ENCODE peak calls at places on chromosomes 3 and 15, in four cellular contexts. F is IMR-90, X is K562, Q is GM12878. P is an unnamed sample. For H3K4me1, the result is how much of the 10 kb centered on the place peaks cover.

GRCh38 chr15:52503788-52504496 is 24.7 kb downstream of the MYO5A start:
- DNase-seq in F (peak), X (no peak), Q (peak), P (no peak)

GRCh38 chr15:35519536-35520149 is 26.3 kb downstream of the DPH6 start:
- DNase-seq in F (peak), X (peak), Q (peak), P (peak)

GRCh38 chr3:182533394-182533793 is 259.9 kb upstream of the ATP11B start:
- DNase-seq in F (no peak), X (no peak), Q (no peak), P (peak)

GRCh38 chr3:67601919-67602608 is 52.3 kb downstream of the SUCLG2 start:
- DNase-seq in F (no peak), X (no peak), Q (no peak), P (no peak)

GRCh38 chr3:20136231-20136630 is 49.8 kb downstream of the SGO1 start:
- DNase-seq in F (peak), X (no peak), Q (no peak), P (no peak)

GRCh38 chr15:90449206-90449735 is 61.2 kb downstream of the IQGAP1 start:
- DNase-seq in F (peak), X (no peak), Q (no peak), P (no peak)

GRCh38 chr15:40106203-40107161 is 2.2 kb downstream of the BMF start:
- DNase-seq in F (peak), X (peak), Q (peak), P (no peak)

GRCh38 chr3:55143336-55143735 is 215.5 kb upstream of the LRTM1 start:
- DNase-seq in F (no peak), X (no peak), Q (no peak), P (no peak)

GRCh38 chr3:133661454-133662255 is at the start of gene TOPBP1:
- DNase-seq in F (peak), X (peak), Q (no peak), P (peak)

GRCh38 chr3:76900571-76900970 is 139.3 kb upstream of the ROBO2 start:
- DNase-seq in F (peak), X (no peak), Q (no peak), P (no peak)

GRCh38 chr15:62940755-62941361 is 101.7 kb upstream of the TPM1 start:
- DNase-seq in F (peak), X (no peak), Q (no peak), P (peak)

GRCh38 chr15:98599911-98600685 is 48.2 kb upstream of the IGF1R start:
- DNase-seq in F (peak), X (no peak), Q (peak), P (peak)

GRCh38 chr3:41196499-41197410 is 2.5 kb upstream of the CTNNB1 start:
- DNase-seq in F (no peak), X (no peak), Q (no peak), P (no peak)

GRCh38 chr3:181690769-181691168 is 21.0 kb upstream of the SOX2 start:
- DNase-seq in F (no peak), X (no peak), Q (no peak), P (no peak)

GRCh38 chr3:119034256-119035013 is at the start of gene IGSF11:
- DNase-seq in F (peak), X (peak), Q (no peak), P (peak)

GRCh38 chr3:53748512-53749271 is 97.5 kb downstream of the CHDH start:
- DNase-seq in F (no peak), X (no peak), Q (peak), P (no peak)

GRCh38 chr15:28915935-28916334 is 30.2 kb downstream of the APBA2 start:
- DNase-seq in F (no peak), X (no peak), Q (no peak), P (no peak)

GRCh38 chr15:65901336-65901735 is 32.0 kb downstream of the RAB11A start:
- DNase-seq in F (no peak), X (no peak), Q (no peak), P (no peak)

GRCh38 chr15:69499521-69500201 is 47.0 kb downstream of the RPLP1 start:
- DNase-seq in F (no peak), X (no peak), Q (no peak), P (no peak)

GRCh38 chr3:66609660-66610547 is 109.1 kb upstream of the LRIG1 start:
- DNase-seq in F (peak), X (no peak), Q (no peak), P (no peak)

GRCh38 chr3:39638286-39638685 is 170.8 kb downstream of the MOBP start:
- DNase-seq in F (no peak), X (no peak), Q (no peak), P (peak)

GRCh38 chr15:48761393-48762158 is 49.3 kb downstream of the CEP152 start:
- DNase-seq in F (no peak), X (no peak), Q (no peak), P (no peak)

GRCh38 chr3:46897031-46897430 is 19.5 kb downstream of the PTH1R start:
- DNase-seq in F (no peak), X (no peak), Q (no peak), P (no peak)

GRCh38 chr3:52721002-52721741 is 15.3 kb downstream of the SPCS1 start:
- DNase-seq in F (no peak), X (no peak), Q (no peak), P (no peak)

GRCh38 chr3:114362815-114363214 is 69.0 kb downstream of the TIGIT start:
- DNase-seq in F (peak), X (peak), Q (no peak), P (peak)

GRCh38 chr3:119690043-119690656 is 12.7 kb upstream of the CFAP91 start:
- DNase-seq in F (peak), X (peak), Q (no peak), P (peak)

GRCh38 chr3:183332487-183332886 is 79.4 kb downstream of the B3GNT5 start:
- DNase-seq in F (no peak), X (no peak), Q (no peak), P (no peak)

GRCh38 chr15:46080018-46080417 is 445.2 kb downstream of the SQOR start:
- DNase-seq in F (no peak), X (no peak), Q (no peak), P (no peak)

GRCh38 chr15:77067691-77068367 is 3.1 kb downstream of the TSPAN3 start:
- DNase-seq in F (no peak), X (no peak), Q (no peak), P (peak)

GRCh38 chr3:105413356-105413887 is 46.7 kb downstream of the ALCAM start:
- DNase-seq in F (peak), X (no peak), Q (no peak), P (no peak)

GRCh38 chr3:61645148-61645547 is 83.8 kb downstream of the PTPRG start:
- DNase-seq in F (no peak), X (no peak), Q (no peak), P (no peak)

GRCh38 chr15:67723294-67724024 is 101.8 kb upstream of the SKOR1 start:
- DNase-seq in F (no peak), X (no peak), Q (no peak), P (no peak)

GRCh38 chr15:101543431-101543830 is 53.9 kb upstream of the PCSK6 start:
- DNase-seq in F (no peak), X (no peak), Q (no peak), P (no peak)

GRCh38 chr3:12659316-12660015 is 4.5 kb downstream of the RAF1 start:
- DNase-seq in F (no peak), X (no peak), Q (no peak), P (no peak)

GRCh38 chr3:127488141-127488672 is 102.3 kb downstream of the TPRA1 start:
- DNase-seq in F (no peak), X (no peak), Q (no peak), P (no peak)
- H3K4me1 ChIP-seq in F (under half), X (under half), Q (under half), P (under half)

DNA sequence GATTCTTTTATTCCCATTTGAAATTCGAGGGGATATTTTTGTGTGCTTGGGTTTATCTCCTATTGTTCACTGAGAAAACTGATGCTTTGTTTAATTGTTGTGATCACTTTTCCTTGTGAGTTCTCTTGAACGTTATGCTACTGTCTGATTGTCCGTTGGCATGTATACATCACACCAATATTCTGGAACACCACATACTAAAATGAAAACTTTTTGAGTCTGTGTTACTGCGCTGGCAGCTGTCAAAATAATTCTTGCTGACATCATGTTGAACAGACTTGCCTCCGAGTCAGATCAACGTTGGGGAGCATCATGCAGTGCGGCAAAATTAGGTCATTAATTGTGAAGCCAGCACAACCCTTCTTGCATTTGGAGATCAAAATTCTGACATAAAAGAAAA is 11.9 kb upstream of the CPB1 start:
- DNase-seq in F (no peak), X (no peak), Q (no peak), P (no peak)
- TF ChIP-seq FOS in F (no peak), X (no peak), Q (no peak), P (no peak)

GRCh38 chr15:60800729-60801072 is 321.8 kb upstream of the ICE2 start:
- DNase-seq in F (no peak), X (no peak), Q (no peak), P (no peak)

GRCh38 chr15:60804551-60804950 is 325.6 kb upstream of the ICE2 start:
- DNase-seq in F (no peak), X (no peak), Q (no peak), P (no peak)

GRCh38 chr15:60801336-60801735 is 322.4 kb upstream of the ICE2 start:
- DNase-seq in F (no peak), X (no peak), Q (no peak), P (no peak)

GRCh38 chr15:60804986-60805949 is 326.3 kb upstream of the ICE2 start:
- DNase-seq in F (peak), X (no peak), Q (no peak), P (peak)

DNA sequence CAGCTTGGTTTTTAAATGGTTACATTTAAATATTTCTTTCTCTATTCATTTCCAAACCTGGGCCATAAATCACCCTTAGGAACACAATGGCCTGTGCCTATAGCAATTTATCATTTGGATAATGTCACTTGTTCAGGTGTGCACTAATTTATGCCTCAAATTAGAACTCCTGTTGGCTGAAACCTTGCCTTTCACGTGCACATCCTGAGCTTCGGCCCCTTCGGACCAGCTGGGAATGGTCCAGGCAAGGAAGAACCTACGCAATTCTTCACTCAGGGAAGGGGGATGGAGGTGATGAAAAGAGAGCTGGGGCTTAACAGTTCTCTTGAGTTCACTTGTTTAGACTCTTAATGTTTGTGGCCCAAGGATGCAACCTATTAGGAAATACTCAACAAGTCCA is 324.1 kb upstream of the ICE2 start:
- DNase-seq in F (no peak), X (no peak), Q (no peak), P (no peak)
- H3K4me1 ChIP-seq in F (under half), X (under half), Q (under half), P (under half)

GRCh38 chr3:184409946-184410500 is 30.2 kb downstream of the CHRD start:
- DNase-seq in F (no peak), X (no peak), Q (no peak), P (no peak)
- TF ChIP-seq FOS in F (no peak), X (no peak), Q (no peak), P (no peak)

DNA sequence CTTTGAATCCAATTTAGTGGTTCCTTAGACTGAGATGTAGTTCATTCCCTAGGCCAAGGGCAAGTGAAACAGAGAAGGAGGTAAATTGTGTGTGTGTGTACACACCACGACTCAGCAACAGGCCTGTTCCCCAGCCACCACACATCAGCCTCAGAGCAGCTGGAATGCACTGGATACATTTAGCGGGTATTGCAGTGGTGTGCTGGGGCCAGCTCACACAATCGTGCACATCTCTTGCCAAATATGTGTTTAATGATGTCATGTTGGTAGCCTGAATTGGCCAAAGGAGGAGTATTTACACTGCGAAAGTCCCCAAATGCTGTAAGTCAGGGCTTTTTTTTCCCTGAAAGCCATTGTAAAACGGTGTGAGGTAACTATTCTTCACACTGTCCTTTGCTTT is 82.3 kb downstream of the RBPMS2 start:
- DNase-seq in F (peak), X (no peak), Q (no peak), P (no peak)
- H3K4me1 ChIP-seq in F (under half), X (under half), Q (under half), P (under half)

GRCh38 chr15:34018021-34018645 is 20.9 kb downstream of the AVEN start:
- DNase-seq in F (no peak), X (no peak), Q (no peak), P (no peak)
- TF ChIP-seq FOS in F (no peak), X (no peak), Q (no peak), P (no peak)

DNA sequence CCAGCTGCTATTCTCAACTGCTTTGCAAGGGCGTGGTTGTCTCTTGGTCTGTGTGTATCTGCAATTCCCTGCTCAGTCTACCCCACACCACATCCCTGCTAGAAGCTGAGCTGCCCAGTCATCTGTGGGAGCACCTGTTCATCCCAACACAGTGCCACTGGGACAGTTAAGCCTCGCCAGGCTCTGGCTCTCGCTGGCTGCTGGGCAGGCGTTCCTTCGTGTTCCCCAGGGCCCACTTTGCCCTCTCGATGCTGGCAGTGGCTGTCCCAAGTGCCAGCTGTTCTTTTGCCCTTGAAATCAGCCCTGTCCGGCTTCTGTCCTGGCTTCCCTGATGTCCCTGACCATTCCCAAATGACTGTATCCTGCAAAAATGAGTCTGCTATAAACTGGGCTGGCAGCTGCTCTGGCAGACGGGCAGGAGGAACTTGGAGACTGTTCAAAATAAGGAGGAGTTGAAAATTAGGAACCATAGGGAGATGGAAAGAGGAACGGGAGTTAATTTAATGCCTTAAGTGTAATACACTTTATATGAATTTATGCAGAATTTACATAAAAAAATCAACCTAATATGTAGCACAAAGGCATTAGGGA is 91.7 kb upstream of the KLHL25 start:
- DNase-seq in F (no peak), X (no peak), Q (no peak), P (no peak)
- H3K4me1 ChIP-seq in F (under half), X (under half), Q (under half), P (under half)

DNA sequence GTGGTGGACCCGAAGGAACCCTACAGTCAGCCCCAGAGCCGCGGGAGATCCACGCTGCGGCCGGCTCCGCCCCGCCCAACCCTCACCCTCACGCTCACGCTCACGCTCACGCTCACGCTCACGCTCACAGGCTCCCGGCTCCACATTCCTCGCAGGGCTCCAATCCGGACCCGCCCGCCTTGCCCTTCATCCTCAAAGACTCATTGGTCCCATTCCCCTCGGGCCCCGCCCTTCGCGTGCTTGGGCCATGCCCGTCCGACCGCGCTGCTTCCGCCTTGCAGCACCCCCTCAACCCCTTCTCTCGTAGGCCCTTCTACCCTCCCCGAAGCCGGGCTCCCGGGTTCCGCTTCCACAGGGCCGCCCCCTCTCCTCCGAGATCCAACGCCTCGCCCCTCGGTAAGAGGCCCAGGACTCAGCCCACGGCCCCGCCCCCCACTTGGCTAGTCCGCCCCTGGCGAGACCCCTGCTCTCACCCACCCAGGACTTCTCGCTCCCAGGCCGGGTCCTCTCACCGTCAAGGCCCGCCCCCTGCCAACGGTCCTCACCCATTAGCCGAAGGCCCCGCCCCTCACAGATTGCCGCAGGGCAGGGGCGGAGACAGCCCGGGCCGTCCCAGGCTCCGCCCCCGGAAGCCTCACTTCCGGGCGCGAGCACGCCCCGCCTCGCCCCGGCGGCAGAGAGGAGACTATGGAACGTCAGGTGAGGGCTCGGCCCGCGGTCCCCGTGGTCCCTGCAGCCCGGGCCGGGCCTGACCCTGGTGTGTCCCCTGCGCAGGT is at the start of gene APEH:
- DNase-seq in F (peak), X (peak), Q (peak), P (peak)
- TF ChIP-seq FOS in F (no peak), X (no peak), Q (no peak), P (no peak)

DNA sequence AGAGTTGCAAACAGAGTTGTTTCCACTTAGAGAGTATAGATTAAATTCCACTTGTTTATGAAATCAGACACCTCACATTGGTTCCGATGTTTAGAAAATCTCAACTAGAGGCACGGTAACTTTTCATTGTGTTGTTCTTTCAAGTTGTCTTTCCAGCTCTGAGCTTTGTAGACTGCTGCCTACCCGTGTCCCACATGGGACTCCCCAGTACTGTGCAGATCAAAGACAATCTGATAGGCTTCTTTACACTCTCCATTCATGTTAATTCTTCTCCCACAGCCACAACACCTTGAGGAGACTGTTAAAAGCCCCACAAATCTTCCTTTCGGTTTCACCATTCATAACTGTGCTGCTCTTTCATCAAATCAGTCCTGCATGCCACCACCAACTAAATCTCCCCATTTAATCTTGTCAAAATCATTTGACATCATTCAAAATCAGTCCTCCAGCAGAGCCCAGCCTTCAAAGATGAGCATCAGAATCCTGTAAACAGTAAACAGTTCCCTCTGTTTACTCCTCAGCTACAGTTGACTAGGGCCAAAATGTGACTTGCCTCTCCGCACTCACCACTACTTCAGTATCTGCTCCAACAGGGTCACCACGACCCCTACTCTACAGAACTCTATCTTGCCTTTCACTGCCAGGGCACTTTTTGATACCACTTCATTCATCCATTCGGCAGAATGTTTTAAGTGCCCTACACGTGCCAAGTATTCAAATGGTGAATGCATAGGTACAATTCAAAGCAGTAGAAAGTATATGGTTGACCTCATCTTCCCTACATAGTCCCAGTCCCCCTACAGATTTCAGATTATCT is 8.3 kb downstream of the ANXA2 start:
- DNase-seq in F (no peak), X (no peak), Q (peak), P (no peak)
- H3K4me1 ChIP-seq in F (under half), X (under half), Q (under half), P (half or more)

P was measured in endothelial cell of umbilical vein.